ENCODE peak calls at places on chromosomes 3 and 15, in six cellular contexts. H, D, K, X, O and N are unnamed samples.

GRCh38 chr3:38004415-38005075 is 14.0 kb downstream of the VILL start:
- DNase-seq in X (peak), H (peak), D (peak), K (peak), O (peak), N (peak)

GRCh38 chr3:10738688-10739372 is 77.2 kb upstream of the SLC6A11 start:
- DNase-seq in H (peak), X (peak), O (peak), K (peak), D (peak), N (peak)

GRCh38 chr15:65088643-65089021 is 12.1 kb downstream of the KBTBD13 start:
- DNase-seq in X (no peak), D (no peak), O (no peak), K (peak), H (no peak), N (no peak)

GRCh38 chr3:50615190-50615589 is 1.8 kb upstream of the MAPKAPK3 start:
- DNase-seq in K (no peak), H (no peak), X (no peak), D (no peak), O (no peak), N (peak)

GRCh38 chr3:152193673-152194267 is 75.0 kb upstream of the MBNL1 start:
- DNase-seq in D (no peak), K (no peak), O (no peak), X (no peak), H (peak), N (peak)

GRCh38 chr3:50324351-50325144 is 2.0 kb upstream of the HYAL2 start:
- DNase-seq in K (peak), X (peak), H (peak), D (peak), O (peak), N (peak)

GRCh38 chr15:94443156-94443555 is 211.8 kb downstream of the MCTP2 start:
- DNase-seq in K (no peak), D (no peak), O (no peak), X (no peak), H (no peak), N (no peak)

GRCh38 chr3:105359098-105359762 is 7.5 kb upstream of the ALCAM start:
- DNase-seq in D (no peak), O (no peak), K (no peak), X (no peak), H (no peak), N (peak)

GRCh38 chr3:39502838-39503145 is 35.3 kb downstream of the MOBP start:
- DNase-seq in K (no peak), H (no peak), D (no peak), X (no peak), O (no peak), N (no peak)

GRCh38 chr3:184040010-184040409 is 8.5 kb downstream of the HTR3D start:
- DNase-seq in H (no peak), K (peak), D (no peak), X (peak), O (no peak), N (peak)

GRCh38 chr15:55715355-55716076 is 27.4 kb downstream of the PRTG start:
- DNase-seq in D (no peak), H (no peak), O (no peak), X (no peak), K (no peak), N (no peak)

GRCh38 chr3:122415762-122416654 is at the start of gene WDR5B:
- DNase-seq in O (peak), K (peak), D (peak), H (peak), X (peak), N (peak)

GRCh38 chr3:8589880-8590556 is 54.6 kb downstream of the SSUH2 start:
- DNase-seq in O (no peak), D (no peak), X (peak), H (no peak), K (no peak), N (no peak)

GRCh38 chr15:39756806-39757522 is 25.7 kb downstream of the FSIP1 start:
- DNase-seq in D (no peak), H (peak), O (no peak), X (no peak), K (no peak), N (no peak)

GRCh38 chr3:183490653-183491052 is 62.2 kb upstream of the MCF2L2 start:
- DNase-seq in O (no peak), K (no peak), D (no peak), X (no peak), H (no peak), N (no peak)

GRCh38 chr3:139778884-139779283 is 101.1 kb upstream of the NMNAT3 start:
- DNase-seq in X (no peak), O (no peak), D (no peak), H (no peak), K (no peak), N (no peak)

GRCh38 chr3:169846458-169847193 is 23.1 kb downstream of the LRRC31 start:
- DNase-seq in X (peak), D (no peak), O (no peak), K (no peak), H (no peak), N (peak)

GRCh38 chr3:162525052-162525451 is 1028.4 kb downstream of the OTOL1 start:
- DNase-seq in X (peak), D (no peak), K (no peak), O (no peak), H (no peak), N (peak)

GRCh38 chr3:192851821-192852352 is 65.8 kb downstream of the MB21D2 start:
- DNase-seq in O (peak), H (no peak), K (peak), X (peak), D (no peak), N (no peak)

GRCh38 chr3:150787741-150788370 is 24.9 kb upstream of the SIAH2 start:
- DNase-seq in H (peak), D (peak), O (peak), K (no peak), X (peak), N (no peak)

GRCh38 chr3:35785540-35785939 is 146.2 kb downstream of the ARPP21 start:
- DNase-seq in X (no peak), D (no peak), K (no peak), H (peak), O (no peak), N (no peak)

GRCh38 chr15:47988564-47988963 is 132.2 kb upstream of the SLC24A5 start:
- DNase-seq in H (no peak), X (no peak), D (no peak), O (no peak), K (no peak), N (peak)

GRCh38 chr3:174863488-174863887 is 4.4 kb downstream of the NAALADL2 start:
- DNase-seq in H (no peak), X (no peak), K (no peak), D (no peak), O (no peak), N (no peak)

GRCh38 chr15:34709866-34710265 is 44.9 kb downstream of the GJD2 start:
- DNase-seq in H (no peak), O (no peak), K (no peak), X (peak), D (no peak), N (no peak)

GRCh38 chr3:126983653-126984390 is 907 bp downstream of the PLXNA1 start:
- DNase-seq in K (peak), D (peak), X (peak), O (no peak), H (no peak), N (peak)

GRCh38 chr3:107660316-107660976 is 137.7 kb downstream of the BBX start:
- DNase-seq in K (no peak), X (no peak), D (no peak), O (no peak), H (peak), N (no peak)

GRCh38 chr3:9033867-9034266 is 70.6 kb upstream of the RAD18 start:
- DNase-seq in H (no peak), X (no peak), O (no peak), D (no peak), K (no peak), N (no peak)

GRCh38 chr3:61650719-61651118 is 89.3 kb downstream of the PTPRG start:
- DNase-seq in X (no peak), O (no peak), K (no peak), H (no peak), D (no peak), N (no peak)

GRCh38 chr3:47009225-47010049 is 30.0 kb downstream of the NBEAL2 start:
- DNase-seq in H (peak), D (peak), K (peak), X (peak), O (peak), N (peak)

GRCh38 chr15:91055548-91056331 is 33.3 kb upstream of the VPS33B start:
- DNase-seq in O (peak), K (peak), X (peak), D (no peak), H (peak), N (peak)

GRCh38 chr15:63369766-63370165 is 11.9 kb downstream of the CA12 start:
- DNase-seq in K (no peak), O (no peak), D (no peak), X (no peak), H (no peak), N (no peak)